ENCODE peak calls at places on chromosomes 2 and 18, in five cellular contexts. N, C, B, T and F are unnamed samples.
A peak's percentile ranks its signal among the peaks of the same experiment; 100 is the strongest.

GRCh38 chr18:58235001-58235436 is 191.0 kb downstream of the NEDD4L start:
- DNase-seq in C (no peak), B (no peak), T (no peak), N (peak; percentile 26), F (peak; percentile 41)

GRCh38 chr2:148549001-148549400 is 95.5 kb upstream of the EPC2 start:
- DNase-seq in C (no peak), T (no peak), N (no peak), B (no peak), F (no peak)

GRCh38 chr2:168245074-168245825 is 2.1 kb downstream of the STK39 start:
- DNase-seq in C (no peak), B (no peak), N (peak; percentile 5), T (no peak), F (no peak)

GRCh38 chr2:140275427-140275826 is 1495.2 kb upstream of the NXPH2 start:
- DNase-seq in T (no peak), B (no peak), N (peak; percentile 10), C (no peak), F (no peak)

GRCh38 chr2:230097424-230097823 is 28.7 kb upstream of the SLC16A14 start:
- DNase-seq in B (no peak), T (no peak), N (no peak), C (no peak), F (no peak)

GRCh38 chr18:12049983-12050811 is 43.4 kb upstream of the ANKRD62 start:
- DNase-seq in T (peak; percentile 59), N (no peak), B (no peak), C (no peak), F (no peak)

GRCh38 chr2:230798769-230799399 is 65.9 kb upstream of the ITM2C start:
- DNase-seq in B (no peak), T (no peak), C (peak; percentile 43), N (peak; percentile 15), F (peak; percentile 23)

GRCh38 chr2:156333274-156333950 is 891 bp upstream of the NR4A2 start:
- DNase-seq in B (no peak), C (no peak), T (no peak), N (peak; percentile 21), F (peak; percentile 48)

GRCh38 chr2:195837987-195838386 is 181.0 kb downstream of the SLC39A10 start:
- DNase-seq in B (no peak), N (no peak), T (no peak), C (no peak), F (no peak)

GRCh38 chr2:3418766-3419165 is 39.3 kb downstream of the TRAPPC12 start:
- DNase-seq in T (no peak), N (no peak), C (no peak), B (no peak), F (no peak)

GRCh38 chr2:1680222-1681016 is 63.9 kb downstream of the PXDN start:
- DNase-seq in C (no peak), B (no peak), T (no peak), N (no peak), F (no peak)

GRCh38 chr2:133379159-133379558 is 189.1 kb downstream of the NCKAP5 start:
- DNase-seq in C (no peak), B (no peak), T (no peak), N (no peak), F (no peak)

GRCh38 chr2:201886504-201886903 is 80.2 kb downstream of the CDK15 start:
- DNase-seq in N (no peak), C (no peak), B (no peak), T (no peak), F (no peak)

GRCh38 chr2:15191801-15192200 is 369.3 kb downstream of the NBAS start:
- DNase-seq in C (no peak), N (no peak), T (no peak), B (no peak), F (no peak)

GRCh38 chr2:168155036-168155435 is 92.4 kb downstream of the STK39 start:
- DNase-seq in N (no peak), T (no peak), B (no peak), C (no peak), F (no peak)

GRCh38 chr2:39851691-39852110 is 72.6 kb upstream of the THUMPD2 start:
- DNase-seq in C (no peak), N (peak; percentile 9), T (no peak), B (no peak), F (no peak)

GRCh38 chr2:178108176-178108575 is 4.1 kb upstream of the RBM45 start:
- DNase-seq in T (no peak), B (no peak), C (no peak), N (no peak), F (no peak)

GRCh38 chr2:199463708-199464613 is 6.2 kb upstream of the SATB2 start:
- DNase-seq in B (no peak), C (no peak), N (no peak), T (no peak), F (peak; percentile 80)

GRCh38 chr2:212794471-212794870 is 255.9 kb upstream of the ERBB4 start:
- DNase-seq in C (no peak), N (no peak), B (no peak), T (no peak), F (no peak)

GRCh38 chr18:77393519-77393918 is 143.9 kb downstream of the GALR1 start:
- DNase-seq in C (no peak), B (no peak), T (no peak), N (no peak), F (no peak)

GRCh38 chr18:33746261-33746660 is 168.2 kb downstream of the ASXL3 start:
- DNase-seq in T (no peak), B (no peak), N (no peak), C (no peak), F (no peak)

GRCh38 chr2:176652300-176653182 is 383.3 kb downstream of the MTX2 start:
- DNase-seq in T (no peak), B (no peak), N (peak; percentile 86), C (no peak), F (no peak)

GRCh38 chr2:101003278-101003775 is 1.2 kb downstream of the RPL31 start:
- DNase-seq in C (no peak), B (no peak), N (no peak), T (no peak), F (no peak)

GRCh38 chr2:219128401-219128800 is 32.2 kb downstream of the NHEJ1 start:
- DNase-seq in T (no peak), N (no peak), C (no peak), B (no peak), F (no peak)

GRCh38 chr18:79962835-79963657 is 1.4 kb upstream of the HSBP1L1 start:
- DNase-seq in C (peak; percentile 40), B (no peak), T (peak; percentile 84), N (no peak), F (no peak)

GRCh38 chr2:15271941-15272340 is 289.2 kb downstream of the NBAS start:
- DNase-seq in T (no peak), N (no peak), C (no peak), B (no peak), F (no peak)

GRCh38 chr2:61658841-61659780 is 121.0 kb upstream of the XPO1 start:
- DNase-seq in C (no peak), N (peak; percentile 19), B (no peak), T (peak; percentile 27), F (no peak)

GRCh38 chr2:127591221-127591923 is 54.6 kb upstream of the GPR17 start:
- DNase-seq in T (no peak), N (peak; percentile 20), C (peak; percentile 52), B (peak; percentile 92), F (peak; percentile 93)

GRCh38 chr2:135676031-135676430 is 65.6 kb upstream of the UBXN4 start:
- DNase-seq in C (no peak), N (no peak), B (no peak), T (no peak), F (no peak)

GRCh38 chr2:162317910-162318279 is 589 bp downstream of the IFIH1 start:
- DNase-seq in C (peak; percentile 17), T (no peak), N (no peak), B (no peak), F (no peak)

GRCh38 chr2:206232287-206233035 is 42.0 kb upstream of the ZDBF2 start:
- DNase-seq in N (peak; percentile 56), C (no peak), T (no peak), B (no peak), F (no peak)

GRCh38 chr2:3641181-3641580 is 16.8 kb upstream of the ALLC start:
- DNase-seq in C (no peak), T (no peak), N (no peak), B (no peak), F (no peak)

GRCh38 chr2:109403841-109404201 is 209.9 kb downstream of the SEPTIN10 start:
- DNase-seq in T (no peak), B (no peak), C (no peak), N (no peak), F (no peak)

GRCh38 chr2:127170452-127171197 is 49.5 kb downstream of the CYP27C1 start:
- DNase-seq in T (no peak), C (no peak), B (no peak), N (no peak), F (no peak)

GRCh38 chr18:65761636-65762310 is 11.0 kb downstream of the CDH7 start:
- DNase-seq in N (peak; percentile 48), B (no peak), C (no peak), T (no peak), F (no peak)

GRCh38 chr2:104890670-104891069 is 36.8 kb downstream of the POU3F3 start:
- DNase-seq in T (no peak), B (no peak), N (no peak), C (no peak), F (no peak)

GRCh38 chr2:30232027-30232800 is 880 bp downstream of the LBH start:
- DNase-seq in T (no peak), B (no peak), C (peak; percentile 77), N (peak; percentile 36), F (peak; percentile 25)

GRCh38 chr18:76522104-76522503 is 27.1 kb upstream of the ZNF516 start:
- DNase-seq in N (peak; percentile 92), B (no peak), C (no peak), T (no peak), F (no peak)

GRCh38 chr2:36459725-36460137 is 104.2 kb downstream of the CRIM1 start:
- DNase-seq in B (no peak), C (no peak), N (peak; percentile 12), T (no peak), F (peak; percentile 13)